ENCODE peak calls at places on chromosomes 3 and 15, in ten cellular contexts. One of them, this sample, is unnamed.

GRCh38 chr3:177322846-177323245 is 125.6 kb upstream of the TBL1XR1 start:
- DNase-seq in psoas muscle: no peak
- DNase-seq in colonic mucosa: no peak
- DNase-seq in astrocyte of the spinal cord: no peak
- DNase-seq in fibroblast of lung: no peak
- DNase-seq in epithelial cell of esophagus: no peak
- DNase-seq in left ventricle myocardium inferior: no peak
- DNase-seq in CD8-positive, alpha-beta T cell: no peak
- DNase-seq in foreskin fibroblast: no peak
- DNase-seq in ascending aorta: no peak
- DNase-seq in this sample: no peak

GRCh38 chr15:39096608-39097007 is 484.3 kb upstream of the THBS1 start:
- DNase-seq in psoas muscle: no peak
- DNase-seq in colonic mucosa: no peak
- DNase-seq in astrocyte of the spinal cord: no peak
- DNase-seq in fibroblast of lung: no peak
- DNase-seq in epithelial cell of esophagus: no peak
- DNase-seq in left ventricle myocardium inferior: no peak
- DNase-seq in CD8-positive, alpha-beta T cell: no peak
- DNase-seq in foreskin fibroblast: no peak
- DNase-seq in ascending aorta: no peak
- DNase-seq in this sample: no peak

GRCh38 chr3:44983413-44984040 is 7.5 kb downstream of the EXOSC7 start:
- DNase-seq in psoas muscle: no peak
- DNase-seq in colonic mucosa: no peak
- DNase-seq in astrocyte of the spinal cord: no peak
- DNase-seq in fibroblast of lung: no peak
- DNase-seq in epithelial cell of esophagus: peak
- DNase-seq in left ventricle myocardium inferior: no peak
- DNase-seq in CD8-positive, alpha-beta T cell: no peak
- DNase-seq in foreskin fibroblast: peak
- DNase-seq in ascending aorta: peak
- DNase-seq in this sample: no peak

GRCh38 chr3:87088366-87088983 is 97.5 kb upstream of the VGLL3 start:
- DNase-seq in psoas muscle: peak
- DNase-seq in colonic mucosa: no peak
- DNase-seq in astrocyte of the spinal cord: peak
- DNase-seq in fibroblast of lung: no peak
- DNase-seq in epithelial cell of esophagus: no peak
- DNase-seq in left ventricle myocardium inferior: no peak
- DNase-seq in CD8-positive, alpha-beta T cell: no peak
- DNase-seq in foreskin fibroblast: peak
- DNase-seq in ascending aorta: no peak
- DNase-seq in this sample: no peak

GRCh38 chr15:75229191-75230015 is 27.7 kb downstream of the C15orf39 start:
- DNase-seq in psoas muscle: peak
- DNase-seq in colonic mucosa: no peak
- DNase-seq in astrocyte of the spinal cord: no peak
- DNase-seq in fibroblast of lung: peak
- DNase-seq in epithelial cell of esophagus: no peak
- DNase-seq in left ventricle myocardium inferior: no peak
- DNase-seq in CD8-positive, alpha-beta T cell: no peak
- DNase-seq in foreskin fibroblast: peak
- DNase-seq in ascending aorta: no peak
- DNase-seq in this sample: peak

GRCh38 chr3:116034797-116035196 is 410.5 kb downstream of the LSAMP start:
- DNase-seq in psoas muscle: no peak
- DNase-seq in colonic mucosa: no peak
- DNase-seq in astrocyte of the spinal cord: no peak
- DNase-seq in fibroblast of lung: no peak
- DNase-seq in epithelial cell of esophagus: no peak
- DNase-seq in left ventricle myocardium inferior: no peak
- DNase-seq in CD8-positive, alpha-beta T cell: no peak
- DNase-seq in foreskin fibroblast: peak
- DNase-seq in ascending aorta: no peak
- DNase-seq in this sample: no peak

GRCh38 chr3:40470706-40471105 is 6.2 kb upstream of the ZNF619 start:
- DNase-seq in psoas muscle: no peak
- DNase-seq in colonic mucosa: no peak
- DNase-seq in astrocyte of the spinal cord: no peak
- DNase-seq in fibroblast of lung: no peak
- DNase-seq in epithelial cell of esophagus: no peak
- DNase-seq in left ventricle myocardium inferior: no peak
- DNase-seq in CD8-positive, alpha-beta T cell: no peak
- DNase-seq in foreskin fibroblast: no peak
- DNase-seq in ascending aorta: no peak
- DNase-seq in this sample: no peak

GRCh38 chr3:189455009-189455408 is 176.2 kb upstream of the TP63 start:
- DNase-seq in psoas muscle: no peak
- DNase-seq in colonic mucosa: no peak
- DNase-seq in astrocyte of the spinal cord: no peak
- DNase-seq in fibroblast of lung: no peak
- DNase-seq in epithelial cell of esophagus: peak
- DNase-seq in left ventricle myocardium inferior: no peak
- DNase-seq in CD8-positive, alpha-beta T cell: no peak
- DNase-seq in foreskin fibroblast: no peak
- DNase-seq in ascending aorta: no peak
- DNase-seq in this sample: no peak

GRCh38 chr3:132164469-132165092 is 129.8 kb upstream of the CPNE4 start:
- DNase-seq in psoas muscle: no peak
- DNase-seq in colonic mucosa: no peak
- DNase-seq in astrocyte of the spinal cord: peak
- DNase-seq in fibroblast of lung: peak
- DNase-seq in epithelial cell of esophagus: peak
- DNase-seq in left ventricle myocardium inferior: no peak
- DNase-seq in CD8-positive, alpha-beta T cell: no peak
- DNase-seq in foreskin fibroblast: peak
- DNase-seq in ascending aorta: no peak
- DNase-seq in this sample: no peak

GRCh38 chr3:58293516-58293915 is 12.5 kb upstream of the RPP14 start:
- DNase-seq in psoas muscle: no peak
- DNase-seq in colonic mucosa: no peak
- DNase-seq in astrocyte of the spinal cord: no peak
- DNase-seq in fibroblast of lung: no peak
- DNase-seq in epithelial cell of esophagus: no peak
- DNase-seq in left ventricle myocardium inferior: no peak
- DNase-seq in CD8-positive, alpha-beta T cell: no peak
- DNase-seq in foreskin fibroblast: no peak
- DNase-seq in ascending aorta: no peak
- DNase-seq in this sample: no peak

GRCh38 chr3:194935061-194935460 is 249.4 kb downstream of the FAM43A start:
- DNase-seq in psoas muscle: no peak
- DNase-seq in colonic mucosa: peak
- DNase-seq in astrocyte of the spinal cord: no peak
- DNase-seq in fibroblast of lung: no peak
- DNase-seq in epithelial cell of esophagus: peak
- DNase-seq in left ventricle myocardium inferior: no peak
- DNase-seq in CD8-positive, alpha-beta T cell: no peak
- DNase-seq in foreskin fibroblast: no peak
- DNase-seq in ascending aorta: no peak
- DNase-seq in this sample: no peak

GRCh38 chr3:175346573-175347356 is 487.6 kb downstream of the NAALADL2 start:
- DNase-seq in psoas muscle: peak
- DNase-seq in colonic mucosa: peak
- DNase-seq in astrocyte of the spinal cord: peak
- DNase-seq in fibroblast of lung: peak
- DNase-seq in epithelial cell of esophagus: peak
- DNase-seq in left ventricle myocardium inferior: peak
- DNase-seq in CD8-positive, alpha-beta T cell: no peak
- DNase-seq in foreskin fibroblast: peak
- DNase-seq in ascending aorta: peak
- DNase-seq in this sample: peak

GRCh38 chr15:35753486-35753885 is 207.5 kb upstream of the DPH6 start:
- DNase-seq in psoas muscle: no peak
- DNase-seq in colonic mucosa: no peak
- DNase-seq in astrocyte of the spinal cord: peak
- DNase-seq in fibroblast of lung: peak
- DNase-seq in epithelial cell of esophagus: peak
- DNase-seq in left ventricle myocardium inferior: no peak
- DNase-seq in CD8-positive, alpha-beta T cell: no peak
- DNase-seq in foreskin fibroblast: peak
- DNase-seq in ascending aorta: no peak
- DNase-seq in this sample: peak

GRCh38 chr15:62453356-62453755 is 288.3 kb upstream of the C2CD4B start:
- DNase-seq in psoas muscle: no peak
- DNase-seq in colonic mucosa: no peak
- DNase-seq in astrocyte of the spinal cord: peak
- DNase-seq in fibroblast of lung: no peak
- DNase-seq in epithelial cell of esophagus: peak
- DNase-seq in left ventricle myocardium inferior: no peak
- DNase-seq in CD8-positive, alpha-beta T cell: no peak
- DNase-seq in foreskin fibroblast: peak
- DNase-seq in ascending aorta: no peak
- DNase-seq in this sample: no peak

GRCh38 chr15:94844533-94845390 is 613.4 kb downstream of the MCTP2 start:
- DNase-seq in psoas muscle: peak
- DNase-seq in colonic mucosa: peak
- DNase-seq in astrocyte of the spinal cord: peak
- DNase-seq in fibroblast of lung: peak
- DNase-seq in epithelial cell of esophagus: peak
- DNase-seq in left ventricle myocardium inferior: peak
- DNase-seq in CD8-positive, alpha-beta T cell: no peak
- DNase-seq in foreskin fibroblast: peak
- DNase-seq in ascending aorta: peak
- DNase-seq in this sample: no peak

GRCh38 chr3:101803152-101803782 is 24.3 kb downstream of the NXPE3 start:
- DNase-seq in psoas muscle: no peak
- DNase-seq in colonic mucosa: peak
- DNase-seq in astrocyte of the spinal cord: peak
- DNase-seq in fibroblast of lung: peak
- DNase-seq in epithelial cell of esophagus: peak
- DNase-seq in left ventricle myocardium inferior: no peak
- DNase-seq in CD8-positive, alpha-beta T cell: peak
- DNase-seq in foreskin fibroblast: peak
- DNase-seq in ascending aorta: no peak
- DNase-seq in this sample: peak
- TF ChIP-seq CTCF in psoas muscle: peak
- TF ChIP-seq CTCF in colonic mucosa: peak
- TF ChIP-seq CTCF in astrocyte of the spinal cord: peak
- TF ChIP-seq CTCF in fibroblast of lung: peak
- TF ChIP-seq CTCF in epithelial cell of esophagus: peak
- TF ChIP-seq CTCF in left ventricle myocardium inferior: peak
- TF ChIP-seq CTCF in CD8-positive, alpha-beta T cell: peak
- TF ChIP-seq CTCF in foreskin fibroblast: peak
- TF ChIP-seq CTCF in ascending aorta: peak
- TF ChIP-seq CTCF in this sample: peak

GRCh38 chr3:134428396-134428795 is 54.1 kb upstream of the AMOTL2 start:
- DNase-seq in psoas muscle: no peak
- DNase-seq in colonic mucosa: no peak
- DNase-seq in astrocyte of the spinal cord: peak
- DNase-seq in fibroblast of lung: peak
- DNase-seq in epithelial cell of esophagus: no peak
- DNase-seq in left ventricle myocardium inferior: no peak
- DNase-seq in CD8-positive, alpha-beta T cell: no peak
- DNase-seq in foreskin fibroblast: peak
- DNase-seq in ascending aorta: no peak
- DNase-seq in this sample: no peak

GRCh38 chr3:134425943-134426342 is 51.7 kb upstream of the AMOTL2 start:
- DNase-seq in psoas muscle: no peak
- DNase-seq in colonic mucosa: no peak
- DNase-seq in astrocyte of the spinal cord: no peak
- DNase-seq in fibroblast of lung: no peak
- DNase-seq in epithelial cell of esophagus: no peak
- DNase-seq in left ventricle myocardium inferior: no peak
- DNase-seq in CD8-positive, alpha-beta T cell: no peak
- DNase-seq in foreskin fibroblast: no peak
- DNase-seq in ascending aorta: no peak
- DNase-seq in this sample: no peak

GRCh38 chr3:134427400-134428111 is 53.3 kb upstream of the AMOTL2 start:
- DNase-seq in psoas muscle: peak
- DNase-seq in colonic mucosa: no peak
- DNase-seq in astrocyte of the spinal cord: peak
- DNase-seq in fibroblast of lung: peak
- DNase-seq in epithelial cell of esophagus: peak
- DNase-seq in left ventricle myocardium inferior: no peak
- DNase-seq in CD8-positive, alpha-beta T cell: no peak
- DNase-seq in foreskin fibroblast: peak
- DNase-seq in ascending aorta: peak
- DNase-seq in this sample: peak

GRCh38 chr3:134430174-134430573 is 55.6 kb downstream of the ANAPC13 start:
- DNase-seq in psoas muscle: no peak
- DNase-seq in colonic mucosa: no peak
- DNase-seq in astrocyte of the spinal cord: peak
- DNase-seq in fibroblast of lung: peak
- DNase-seq in epithelial cell of esophagus: no peak
- DNase-seq in left ventricle myocardium inferior: no peak
- DNase-seq in CD8-positive, alpha-beta T cell: no peak
- DNase-seq in foreskin fibroblast: no peak
- DNase-seq in ascending aorta: no peak
- DNase-seq in this sample: no peak

GRCh38 chr3:134426660-134427181 is 52.5 kb upstream of the AMOTL2 start:
- DNase-seq in psoas muscle: no peak
- DNase-seq in colonic mucosa: no peak
- DNase-seq in astrocyte of the spinal cord: peak
- DNase-seq in fibroblast of lung: peak
- DNase-seq in epithelial cell of esophagus: peak
- DNase-seq in left ventricle myocardium inferior: no peak
- DNase-seq in CD8-positive, alpha-beta T cell: no peak
- DNase-seq in foreskin fibroblast: peak
- DNase-seq in ascending aorta: no peak
- DNase-seq in this sample: peak
- TF ChIP-seq CTCF in psoas muscle: no peak
- TF ChIP-seq CTCF in colonic mucosa: no peak
- TF ChIP-seq CTCF in astrocyte of the spinal cord: no peak
- TF ChIP-seq CTCF in fibroblast of lung: no peak
- TF ChIP-seq CTCF in epithelial cell of esophagus: no peak
- TF ChIP-seq CTCF in left ventricle myocardium inferior: no peak
- TF ChIP-seq CTCF in CD8-positive, alpha-beta T cell: no peak
- TF ChIP-seq CTCF in foreskin fibroblast: no peak
- TF ChIP-seq CTCF in ascending aorta: no peak
- TF ChIP-seq CTCF in this sample: no peak

DNA sequence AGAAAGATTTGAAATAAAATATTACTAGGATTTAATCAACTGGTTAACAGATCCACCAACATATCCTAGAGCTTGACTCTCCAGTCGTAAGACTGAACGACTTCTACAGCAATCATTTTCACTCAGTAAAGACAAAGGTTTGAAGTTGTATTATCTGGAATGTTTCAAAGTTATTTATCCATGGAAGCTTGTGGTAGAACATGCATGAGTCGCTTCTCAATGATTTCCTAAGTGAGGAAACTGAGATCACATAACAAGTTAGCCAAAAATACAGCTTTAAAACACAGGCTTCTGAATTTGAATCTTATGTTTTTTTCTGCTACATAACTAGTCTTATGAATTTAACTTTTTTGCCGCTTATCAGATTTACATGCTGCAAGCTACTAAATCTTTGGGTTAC is 241.8 kb downstream of the FOXP1 start:
- DNase-seq in psoas muscle: no peak
- DNase-seq in colonic mucosa: no peak
- DNase-seq in astrocyte of the spinal cord: peak
- DNase-seq in fibroblast of lung: peak
- DNase-seq in epithelial cell of esophagus: peak
- DNase-seq in left ventricle myocardium inferior: no peak
- DNase-seq in CD8-positive, alpha-beta T cell: no peak
- DNase-seq in foreskin fibroblast: peak
- DNase-seq in ascending aorta: no peak
- DNase-seq in this sample: peak
- TF ChIP-seq CTCF in psoas muscle: no peak
- TF ChIP-seq CTCF in colonic mucosa: no peak
- TF ChIP-seq CTCF in astrocyte of the spinal cord: no peak
- TF ChIP-seq CTCF in fibroblast of lung: no peak
- TF ChIP-seq CTCF in epithelial cell of esophagus: no peak
- TF ChIP-seq CTCF in left ventricle myocardium inferior: no peak
- TF ChIP-seq CTCF in CD8-positive, alpha-beta T cell: no peak
- TF ChIP-seq CTCF in foreskin fibroblast: no peak
- TF ChIP-seq CTCF in ascending aorta: no peak
- TF ChIP-seq CTCF in this sample: no peak

GRCh38 chr3:70108072-70108471 is 108.5 kb downstream of the SAMMSON start:
- DNase-seq in psoas muscle: no peak
- DNase-seq in colonic mucosa: peak
- DNase-seq in astrocyte of the spinal cord: no peak
- DNase-seq in fibroblast of lung: no peak
- DNase-seq in epithelial cell of esophagus: peak
- DNase-seq in left ventricle myocardium inferior: no peak
- DNase-seq in CD8-positive, alpha-beta T cell: no peak
- DNase-seq in foreskin fibroblast: no peak
- DNase-seq in ascending aorta: no peak
- DNase-seq in this sample: no peak
- TF ChIP-seq CTCF in psoas muscle: no peak
- TF ChIP-seq CTCF in colonic mucosa: peak
- TF ChIP-seq CTCF in astrocyte of the spinal cord: peak
- TF ChIP-seq CTCF in fibroblast of lung: peak
- TF ChIP-seq CTCF in epithelial cell of esophagus: peak
- TF ChIP-seq CTCF in left ventricle myocardium inferior: peak
- TF ChIP-seq CTCF in CD8-positive, alpha-beta T cell: peak
- TF ChIP-seq CTCF in foreskin fibroblast: peak
- TF ChIP-seq CTCF in ascending aorta: peak
- TF ChIP-seq CTCF in this sample: peak

This sample was measured in AG09309.